ENCODE peak calls at places on chromosomes 7 and 10, in seven cellular contexts. Y is neuronal stem cell, D is IMR-90, E is H9, R is trophoblast cell, T is mesenchymal stem cell, J is H1. G is an unnamed sample.

GRCh38 chr7:137916564-137916963 is 69.8 kb upstream of the DGKI start:
- DNase-seq in Y (no peak), D (no peak), E (no peak), R (no peak), T (no peak), J (no peak), G (no peak)

GRCh38 chr10:126375299-126375698 is 13.0 kb downstream of the ADAM12 start:
- DNase-seq in Y (no peak), D (no peak), E (no peak), R (no peak), T (no peak), J (no peak), G (no peak)

GRCh38 chr7:7183061-7183832 is 903 bp downstream of the C1GALT1 start:
- DNase-seq in Y (no peak), D (no peak), E (peak; percentile 48), R (peak; percentile 62), T (peak; percentile 45), J (no peak), G (peak; percentile 56)

GRCh38 chr10:3828404-3829192 is 43.6 kb upstream of the KLF6 start:
- DNase-seq in Y (no peak), D (peak; percentile 86), E (no peak), R (peak; percentile 96), T (peak; percentile 84), J (no peak), G (no peak)

GRCh38 chr10:131851332-131851731 is 49.5 kb upstream of the PPP2R2D start:
- DNase-seq in Y (no peak), D (no peak), E (no peak), R (no peak), T (no peak), J (no peak), G (no peak)

GRCh38 chr10:82888809-82889455 is 1013.9 kb downstream of the NRG3 start:
- DNase-seq in Y (peak; percentile 5), D (no peak), E (peak; percentile 57), R (no peak), T (no peak), J (peak; percentile 27), G (peak; percentile 87)

GRCh38 chr7:5591547-5591899 is 167.9 kb upstream of the TNRC18 start:
- DNase-seq in Y (peak; percentile 29), D (peak; percentile 80), E (no peak), R (peak; percentile 84), T (peak; percentile 84), J (no peak), G (peak; percentile 95)

GRCh38 chr7:69864283-69864682 is 266.0 kb downstream of the AUTS2 start:
- DNase-seq in Y (no peak), D (no peak), E (no peak), R (no peak), T (no peak), J (no peak), G (no peak)

GRCh38 chr10:32150532-32151101 is 94.4 kb upstream of the KIF5B start:
- DNase-seq in Y (no peak), D (no peak), E (no peak), R (peak; percentile 55), T (no peak), J (no peak), G (peak; percentile 91)

GRCh38 chr10:72812798-72813430 is 80.6 kb upstream of the OIT3 start:
- DNase-seq in Y (no peak), D (peak; percentile 74), E (no peak), R (peak; percentile 93), T (peak; percentile 60), J (no peak), G (no peak)

GRCh38 chr7:157302314-157302711 is 34.5 kb upstream of the DNAJB6 start:
- DNase-seq in Y (no peak), D (peak; percentile 33), E (peak; percentile 63), R (peak; percentile 95), T (no peak), J (no peak), G (peak; percentile 61)

GRCh38 chr7:148242271-148242801 is 348.2 kb upstream of the C7orf33 start:
- DNase-seq in Y (peak; percentile 48), D (peak; percentile 16), E (peak; percentile 66), R (peak; percentile 92), T (peak; percentile 40), J (peak; percentile 19), G (peak; percentile 82)

GRCh38 chr10:124225029-124225467 is 131.7 kb upstream of the CHST15 start:
- DNase-seq in Y (no peak), D (no peak), E (no peak), R (no peak), T (no peak), J (no peak), G (no peak)

GRCh38 chr10:79182763-79183467 is 114.1 kb downstream of the ZMIZ1 start:
- DNase-seq in Y (no peak), D (no peak), E (no peak), R (no peak), T (peak; percentile 66), J (no peak), G (no peak)

GRCh38 chr7:121755286-121755685 is 117.7 kb upstream of the PTPRZ1 start:
- DNase-seq in Y (no peak), D (no peak), E (no peak), R (no peak), T (no peak), J (no peak), G (no peak)

GRCh38 chr10:127117125-127117524 is 79.3 kb downstream of the INSYN2A start:
- DNase-seq in Y (peak; percentile 65), D (peak; percentile 64), E (peak; percentile 60), R (peak; percentile 71), T (peak; percentile 62), J (peak; percentile 13), G (peak; percentile 68)

GRCh38 chr7:97120713-97121457 is 3.4 kb downstream of the SDHAF3 start:
- DNase-seq in Y (no peak), D (no peak), E (no peak), R (no peak), T (no peak), J (no peak), G (no peak)
- H4K8ac ChIP-seq in Y (no peak overlapping the region), D (no peak overlapping the region), E (no peak overlapping the region), R (no peak overlapping the region), T (no peak overlapping the region), J (no peak overlapping the region), G (no peak overlapping the region)

GRCh38 chr7:50552921-50553320 is 12.3 kb downstream of the DDC start:
- DNase-seq in Y (peak; percentile 49), D (peak; percentile 55), E (no peak), R (peak; percentile 54), T (peak; percentile 48), J (no peak), G (peak; percentile 43)
- H4K8ac ChIP-seq in Y (no peak overlapping the region), D (no peak overlapping the region), E (no peak overlapping the region), R (no peak overlapping the region), T (no peak overlapping the region), J (no peak overlapping the region), G (no peak overlapping the region)

DNA sequence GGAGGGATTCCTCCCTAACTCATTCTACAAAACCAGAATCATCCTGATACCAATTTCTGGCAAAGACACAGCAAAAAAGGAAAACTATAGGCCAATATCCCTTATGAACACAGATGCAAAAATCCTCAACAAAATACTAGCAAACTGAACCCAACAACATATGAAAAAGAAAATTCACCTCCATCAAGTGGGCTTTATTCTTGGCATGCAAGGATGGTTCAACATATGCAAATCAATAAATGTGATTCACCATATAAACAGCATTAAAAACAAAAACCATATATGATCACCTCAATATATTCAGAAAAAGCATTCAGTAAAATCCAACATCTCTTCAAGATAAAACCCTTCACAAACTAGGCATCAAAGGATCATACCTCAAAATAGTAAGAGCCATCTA is 23.5 kb downstream of the SNX13 start:
- DNase-seq in Y (no peak), D (no peak), E (no peak), R (no peak), T (no peak), J (no peak), G (no peak)
- H4K8ac ChIP-seq in Y (no peak overlapping the region), D (no peak overlapping the region), E (no peak overlapping the region), R (no peak overlapping the region), T (no peak overlapping the region), J (no peak overlapping the region), G (no peak overlapping the region)

GRCh38 chr7:96638669-96639068 is 71.0 kb downstream of the SEM1 start:
- DNase-seq in Y (no peak), D (no peak), E (no peak), R (no peak), T (no peak), J (no peak), G (no peak)
- H4K8ac ChIP-seq in Y (no peak overlapping the region), D (no peak overlapping the region), E (no peak overlapping the region), R (no peak overlapping the region), T (no peak overlapping the region), J (no peak overlapping the region), G (no peak overlapping the region)

GRCh38 chr7:50723888-50724287 is 58.8 kb downstream of the GRB10 start:
- DNase-seq in Y (no peak), D (no peak), E (no peak), R (no peak), T (no peak), J (no peak), G (no peak)

GRCh38 chr7:50724526-50725520 is 57.9 kb downstream of the GRB10 start:
- DNase-seq in Y (no peak), D (no peak), E (peak; percentile 61), R (no peak), T (peak; percentile 24), J (no peak), G (peak; percentile 63)

GRCh38 chr7:50727711-50728110 is 55.0 kb downstream of the GRB10 start:
- DNase-seq in Y (no peak), D (no peak), E (no peak), R (peak; percentile 71), T (no peak), J (no peak), G (no peak)

GRCh38 chr7:50727072-50727471 is 55.6 kb downstream of the GRB10 start:
- DNase-seq in Y (no peak), D (peak; percentile 19), E (peak; percentile 55), R (no peak), T (no peak), J (no peak), G (peak; percentile 85)

DNA sequence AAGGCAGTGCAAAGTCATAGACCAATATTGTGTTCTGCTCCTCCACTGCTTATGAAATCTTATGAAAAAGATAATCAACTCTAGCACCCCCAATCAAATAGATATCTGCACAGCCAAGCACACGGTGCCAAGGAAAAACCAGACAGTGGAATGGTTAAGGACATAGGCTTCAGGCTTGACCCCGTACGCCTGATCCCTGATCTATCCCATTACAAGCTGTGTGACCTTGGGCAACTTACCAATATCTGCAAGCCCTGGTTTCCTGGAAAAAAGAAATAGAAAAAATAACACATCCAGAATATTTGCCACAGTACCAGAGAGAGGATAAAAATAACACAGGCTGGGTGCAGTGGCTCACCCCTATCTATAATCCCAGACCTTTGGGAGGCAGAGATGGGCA is 56.9 kb downstream of the GRB10 start:
- DNase-seq in Y (no peak), D (no peak), E (no peak), R (no peak), T (no peak), J (no peak), G (no peak)
- H4K8ac ChIP-seq in Y (no peak overlapping the region), D (no peak overlapping the region), E (no peak overlapping the region), R (no peak overlapping the region), T (no peak overlapping the region), J (no peak overlapping the region), G (no peak overlapping the region)

G was measured in mesendoderm.